ENCODE peak calls at places on chromosomes 2 and 18, in nine cellular contexts. A, R, U, Y, I, V, H, B and O are unnamed samples.

GRCh38 chr2:215609089-215610032 is 173.5 kb upstream of the FN1 start:
- DNase-seq in Y (no peak), V (no peak), I (no peak), U (no peak), A (no peak), B (no peak), H (no peak), R (no peak), O (no peak)

GRCh38 chr2:130372833-130373807 is 17.3 kb downstream of the PTPN18 start:
- DNase-seq in I (no peak), U (no peak), H (no peak), B (no peak), V (no peak), R (no peak), Y (no peak), A (no peak), O (no peak)

GRCh38 chr2:140108706-140109472 is 1328.7 kb upstream of the NXPH2 start:
- DNase-seq in V (no peak), B (no peak), Y (no peak), I (no peak), H (no peak), A (no peak), U (no peak), R (no peak), O (no peak)

GRCh38 chr2:74261204-74261864 is 62.9 kb downstream of the MTHFD2 start:
- DNase-seq in R (no peak), I (no peak), H (no peak), V (no peak), B (no peak), U (no peak), Y (no peak), A (no peak), O (no peak)

GRCh38 chr2:238502088-238502810 is 75.5 kb downstream of the ASB1 start:
- DNase-seq in V (no peak), U (no peak), H (no peak), R (no peak), Y (no peak), I (no peak), B (no peak), A (no peak), O (no peak)

GRCh38 chr2:84687498-84688149 is 171.3 kb downstream of the DNAH6 start:
- DNase-seq in A (no peak), R (no peak), U (no peak), B (no peak), H (no peak), I (no peak), V (no peak), Y (no peak), O (no peak)

GRCh38 chr18:3658529-3658928 is 208.6 kb downstream of the TGIF1 start:
- DNase-seq in A (no peak), H (no peak), I (no peak), V (no peak), R (no peak), Y (no peak), B (no peak), U (no peak), O (no peak)

GRCh38 chr2:40436093-40436475 is 15.8 kb downstream of the SLC8A1 start:
- DNase-seq in B (no peak), R (no peak), I (no peak), V (no peak), A (no peak), U (no peak), Y (no peak), H (no peak), O (no peak)

GRCh38 chr18:47331641-47332040 is 80.2 kb upstream of the SKOR2 start:
- DNase-seq in B (no peak), H (no peak), V (no peak), I (no peak), Y (no peak), A (no peak), U (no peak), R (no peak), O (no peak)

GRCh38 chr18:361941-362913 is 94.4 kb upstream of the THOC1 start:
- DNase-seq in V (peak; percentile 41), Y (no peak), I (no peak), B (no peak), H (peak; percentile 62), R (no peak), U (no peak), A (no peak), O (no peak)

GRCh38 chr2:407630-408029 is 119.7 kb upstream of the ALKAL2 start:
- DNase-seq in R (no peak), U (no peak), V (no peak), I (no peak), Y (no peak), A (no peak), H (no peak), B (no peak), O (no peak)

GRCh38 chr2:161223139-161223732 is 63.0 kb downstream of the TANK start:
- DNase-seq in B (no peak), R (no peak), I (no peak), U (peak; percentile 67), V (peak; percentile 31), Y (peak; percentile 28), A (no peak), H (peak; percentile 33), O (peak; percentile 26)

GRCh38 chr18:77442393-77442792 is 192.7 kb downstream of the GALR1 start:
- DNase-seq in R (no peak), Y (no peak), B (no peak), A (no peak), H (no peak), I (no peak), U (no peak), V (no peak), O (no peak)